ENCODE peak calls at places on chromosomes 7 and 10, in six cellular contexts. A is neuronal stem cell, J is GM12892, X is H9, L is posterior cingulate gyrus, T is HT1080. G is an unnamed sample.

GRCh38 chr7:76191783-76192240 is 9.9 kb upstream of the SRRM3 start:
- DNase-seq in A (no peak), J (no peak), X (peak), L (no peak), T (peak), G (peak)

GRCh38 chr10:97851341-97852001 is 1.8 kb downstream of the GOLGA7B start:
- DNase-seq in A (no peak), J (no peak), X (no peak), L (peak), T (no peak), G (no peak)

GRCh38 chr7:46960974-46961373 is 620.9 kb downstream of the TNS3 start:
- DNase-seq in A (no peak), J (no peak), X (no peak), L (no peak), T (no peak), G (no peak)

GRCh38 chr7:55099086-55099831 is 80.4 kb downstream of the EGFR start:
- DNase-seq in A (no peak), J (no peak), X (no peak), L (no peak), T (no peak), G (no peak)

GRCh38 chr7:142796001-142796500 is 25.3 kb downstream of the PRSS2 start:
- DNase-seq in A (no peak), J (no peak), X (peak), L (no peak), T (no peak), G (no peak)

GRCh38 chr10:16964571-16965241 is 147.5 kb upstream of the RSU1 start:
- DNase-seq in A (no peak), J (no peak), X (no peak), L (no peak), T (no peak), G (no peak)

GRCh38 chr10:32112055-32112454 is 55.8 kb upstream of the KIF5B start:
- DNase-seq in A (no peak), J (no peak), X (no peak), L (no peak), T (peak), G (peak)

GRCh38 chr7:150972094-150972493 is 6.0 kb downstream of the KCNH2 start:
- DNase-seq in A (no peak), J (no peak), X (no peak), L (peak), T (no peak), G (no peak)

GRCh38 chr7:79352323-79352722 is 101.1 kb downstream of the MAGI2 start:
- DNase-seq in A (no peak), J (no peak), X (no peak), L (no peak), T (no peak), G (no peak)

GRCh38 chr7:98024075-98024474 is 34.1 kb upstream of the OCM2 start:
- DNase-seq in A (no peak), J (no peak), X (no peak), L (no peak), T (no peak), G (no peak)

G was measured in RWPE1.